ENCODE peak calls at places on chromosomes 7 and 10, in seven cellular contexts. One of them, this sample, is unnamed.

GRCh38 chr7:75842836-75843446 is 29.3 kb upstream of the CCL24 start:
- DNase-seq in heart left ventricle: no peak
- DNase-seq in H9: no peak
- DNase-seq in BJ: peak
- DNase-seq in transverse colon: no peak
- DNase-seq in AG04450: peak
- DNase-seq in endothelial cell: no peak
- DNase-seq in this sample: peak

GRCh38 chr7:11587814-11588213 is 244.2 kb downstream of the THSD7A start:
- DNase-seq in AG04450: no peak
- DNase-seq in H9: no peak
- DNase-seq in BJ: no peak
- DNase-seq in endothelial cell: no peak
- DNase-seq in transverse colon: no peak
- DNase-seq in heart left ventricle: no peak
- DNase-seq in this sample: no peak

GRCh38 chr10:71040890-71041590 is 152.7 kb upstream of the PCBD1 start:
- DNase-seq in heart left ventricle: no peak
- DNase-seq in endothelial cell: no peak
- DNase-seq in H9: no peak
- DNase-seq in BJ: no peak
- DNase-seq in transverse colon: no peak
- DNase-seq in AG04450: no peak
- DNase-seq in this sample: no peak

GRCh38 chr7:25009271-25009670 is 29.3 kb upstream of the OSBPL3 start:
- DNase-seq in AG04450: peak
- DNase-seq in H9: no peak
- DNase-seq in endothelial cell: no peak
- DNase-seq in transverse colon: no peak
- DNase-seq in heart left ventricle: no peak
- DNase-seq in BJ: peak
- DNase-seq in this sample: no peak

GRCh38 chr7:36865019-36865418 is 140.7 kb upstream of the AOAH start:
- DNase-seq in transverse colon: no peak
- DNase-seq in H9: no peak
- DNase-seq in BJ: no peak
- DNase-seq in AG04450: no peak
- DNase-seq in heart left ventricle: no peak
- DNase-seq in endothelial cell: no peak
- DNase-seq in this sample: no peak

GRCh38 chr7:100152404-100152803 is 3.7 kb downstream of the LAMTOR4 start:
- DNase-seq in heart left ventricle: no peak
- DNase-seq in AG04450: no peak
- DNase-seq in BJ: no peak
- DNase-seq in H9: no peak
- DNase-seq in endothelial cell: no peak
- DNase-seq in transverse colon: no peak
- DNase-seq in this sample: peak

GRCh38 chr7:135210818-135211178 is 528 bp downstream of the WDR91 start:
- DNase-seq in heart left ventricle: no peak
- DNase-seq in AG04450: no peak
- DNase-seq in transverse colon: no peak
- DNase-seq in endothelial cell: no peak
- DNase-seq in BJ: no peak
- DNase-seq in H9: no peak
- DNase-seq in this sample: no peak

GRCh38 chr10:86756511-86757109 is at the start of gene BMPR1A:
- DNase-seq in AG04450: peak
- DNase-seq in BJ: no peak
- DNase-seq in H9: peak
- DNase-seq in heart left ventricle: peak
- DNase-seq in endothelial cell: no peak
- DNase-seq in transverse colon: no peak
- DNase-seq in this sample: no peak

GRCh38 chr10:33196710-33197406 is 137.6 kb downstream of the NRP1 start:
- DNase-seq in AG04450: no peak
- DNase-seq in endothelial cell: no peak
- DNase-seq in BJ: no peak
- DNase-seq in H9: no peak
- DNase-seq in heart left ventricle: no peak
- DNase-seq in transverse colon: peak
- DNase-seq in this sample: no peak

GRCh38 chr7:134701272-134701671 is 54.6 kb downstream of the BPGM start:
- DNase-seq in endothelial cell: no peak
- DNase-seq in AG04450: no peak
- DNase-seq in BJ: no peak
- DNase-seq in H9: no peak
- DNase-seq in transverse colon: no peak
- DNase-seq in heart left ventricle: no peak
- DNase-seq in this sample: peak

GRCh38 chr7:119545118-119545517 is 727.9 kb upstream of the KCND2 start:
- DNase-seq in H9: no peak
- DNase-seq in heart left ventricle: no peak
- DNase-seq in AG04450: peak
- DNase-seq in transverse colon: no peak
- DNase-seq in BJ: no peak
- DNase-seq in endothelial cell: no peak
- DNase-seq in this sample: no peak

GRCh38 chr7:17682586-17682985 is 257.7 kb downstream of the SNX13 start:
- DNase-seq in heart left ventricle: no peak
- DNase-seq in H9: no peak
- DNase-seq in endothelial cell: no peak
- DNase-seq in transverse colon: no peak
- DNase-seq in BJ: no peak
- DNase-seq in AG04450: no peak
- DNase-seq in this sample: no peak

GRCh38 chr10:43060291-43060690 is 16.6 kb upstream of the RET start:
- DNase-seq in BJ: no peak
- DNase-seq in transverse colon: peak
- DNase-seq in H9: no peak
- DNase-seq in AG04450: no peak
- DNase-seq in endothelial cell: no peak
- DNase-seq in heart left ventricle: peak
- DNase-seq in this sample: no peak

GRCh38 chr7:38630720-38631673 is at the start of gene AMPH:
- DNase-seq in H9: peak
- DNase-seq in transverse colon: peak
- DNase-seq in heart left ventricle: peak
- DNase-seq in BJ: peak
- DNase-seq in AG04450: peak
- DNase-seq in endothelial cell: peak
- DNase-seq in this sample: no peak

GRCh38 chr10:48896756-48897437 is 42.7 kb downstream of the LRRC18 start:
- DNase-seq in transverse colon: no peak
- DNase-seq in H9: no peak
- DNase-seq in heart left ventricle: no peak
- DNase-seq in endothelial cell: no peak
- DNase-seq in AG04450: no peak
- DNase-seq in BJ: no peak
- DNase-seq in this sample: no peak

GRCh38 chr7:45033261-45033930 is 33.4 kb downstream of the CCM2 start:
- DNase-seq in endothelial cell: no peak
- DNase-seq in BJ: no peak
- DNase-seq in H9: no peak
- DNase-seq in transverse colon: no peak
- DNase-seq in AG04450: no peak
- DNase-seq in heart left ventricle: no peak
- DNase-seq in this sample: no peak

GRCh38 chr10:31280972-31281371 is 38.0 kb upstream of the ZEB1 start:
- DNase-seq in BJ: no peak
- DNase-seq in heart left ventricle: no peak
- DNase-seq in H9: no peak
- DNase-seq in endothelial cell: no peak
- DNase-seq in AG04450: no peak
- DNase-seq in transverse colon: no peak
- DNase-seq in this sample: no peak

GRCh38 chr7:50355817-50356178 is 51.3 kb downstream of the IKZF1 start:
- DNase-seq in heart left ventricle: peak
- DNase-seq in transverse colon: no peak
- DNase-seq in BJ: no peak
- DNase-seq in endothelial cell: peak
- DNase-seq in AG04450: no peak
- DNase-seq in H9: no peak
- DNase-seq in this sample: no peak

GRCh38 chr10:78165617-78166016 is 132.0 kb downstream of the RPS24 start:
- DNase-seq in transverse colon: no peak
- DNase-seq in BJ: no peak
- DNase-seq in H9: peak
- DNase-seq in heart left ventricle: no peak
- DNase-seq in endothelial cell: peak
- DNase-seq in AG04450: no peak
- DNase-seq in this sample: no peak

GRCh38 chr7:29281782-29282541 is 87.4 kb downstream of the CHN2 start:
- DNase-seq in endothelial cell: no peak
- DNase-seq in transverse colon: no peak
- DNase-seq in H9: no peak
- DNase-seq in AG04450: no peak
- DNase-seq in heart left ventricle: peak
- DNase-seq in BJ: no peak
- DNase-seq in this sample: no peak

GRCh38 chr7:43647772-43648643 is 65.1 kb downstream of the STK17A start:
- DNase-seq in endothelial cell: peak
- DNase-seq in H9: no peak
- DNase-seq in heart left ventricle: peak
- DNase-seq in transverse colon: peak
- DNase-seq in AG04450: peak
- DNase-seq in BJ: peak
- DNase-seq in this sample: peak

GRCh38 chr7:155953781-155954549 is 141.7 kb upstream of the SHH start:
- DNase-seq in BJ: no peak
- DNase-seq in H9: no peak
- DNase-seq in transverse colon: no peak
- DNase-seq in AG04450: no peak
- DNase-seq in heart left ventricle: no peak
- DNase-seq in endothelial cell: no peak
- DNase-seq in this sample: no peak
- TF ChIP-seq CTCF in BJ: no peak
- TF ChIP-seq CTCF in H9: peak
- TF ChIP-seq CTCF in transverse colon: no peak
- TF ChIP-seq CTCF in AG04450: no peak
- TF ChIP-seq CTCF in heart left ventricle: no peak
- TF ChIP-seq CTCF in endothelial cell: no peak
- TF ChIP-seq CTCF in this sample: no peak

GRCh38 chr10:59383436-59383835 is 21.1 kb upstream of the FAM13C start:
- DNase-seq in AG04450: no peak
- DNase-seq in endothelial cell: no peak
- DNase-seq in transverse colon: no peak
- DNase-seq in heart left ventricle: no peak
- DNase-seq in H9: no peak
- DNase-seq in BJ: no peak
- DNase-seq in this sample: no peak
- TF ChIP-seq CTCF in AG04450: no peak
- TF ChIP-seq CTCF in endothelial cell: no peak
- TF ChIP-seq CTCF in transverse colon: no peak
- TF ChIP-seq CTCF in heart left ventricle: no peak
- TF ChIP-seq CTCF in H9: no peak
- TF ChIP-seq CTCF in BJ: no peak
- TF ChIP-seq CTCF in this sample: no peak

GRCh38 chr7:140397784-140398750 is at the start of gene SLC37A3:
- DNase-seq in AG04450: peak
- DNase-seq in BJ: no peak
- DNase-seq in transverse colon: peak
- DNase-seq in H9: peak
- DNase-seq in heart left ventricle: peak
- DNase-seq in endothelial cell: peak
- DNase-seq in this sample: peak
- TF ChIP-seq CTCF in AG04450: peak
- TF ChIP-seq CTCF in BJ: no peak
- TF ChIP-seq CTCF in transverse colon: peak
- TF ChIP-seq CTCF in H9: no peak
- TF ChIP-seq CTCF in heart left ventricle: no peak
- TF ChIP-seq CTCF in endothelial cell: no peak
- TF ChIP-seq CTCF in this sample: no peak

DNA sequence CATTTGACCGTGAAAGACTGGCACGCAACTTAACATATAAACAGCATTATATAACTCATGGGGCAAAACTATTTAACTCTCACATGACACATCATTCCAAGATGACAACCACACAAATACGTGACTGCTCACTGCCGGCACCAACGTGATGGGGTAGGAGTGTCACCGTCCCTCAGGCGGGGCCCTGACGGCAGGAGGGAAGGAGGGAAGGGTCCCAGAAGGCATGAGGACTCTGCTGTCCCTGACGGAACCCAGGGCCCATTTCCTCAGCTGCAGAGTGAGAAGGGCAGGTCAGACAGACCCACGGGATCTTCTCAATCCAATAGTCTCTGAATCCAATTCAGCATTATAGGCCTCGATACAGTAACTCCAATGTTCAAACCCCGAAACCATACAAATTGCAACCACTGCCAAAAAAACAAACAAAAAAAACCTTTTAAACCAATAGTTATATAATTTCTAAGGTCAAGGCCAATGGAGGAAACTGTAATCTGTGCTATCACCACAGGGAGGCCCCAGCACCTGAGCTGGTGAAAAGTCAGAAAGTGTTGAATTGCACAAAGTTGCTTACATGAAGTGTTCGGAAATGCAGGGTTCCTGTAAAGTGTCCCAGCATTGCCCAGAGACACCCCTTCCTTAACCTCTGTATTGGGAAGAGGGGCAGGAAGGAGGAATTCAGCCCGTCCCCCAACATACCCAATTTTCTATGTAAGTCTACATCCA is 137.4 kb downstream of the TNS3 start:
- DNase-seq in heart left ventricle: no peak
- DNase-seq in AG04450: no peak
- DNase-seq in H9: no peak
- DNase-seq in BJ: no peak
- DNase-seq in endothelial cell: no peak
- DNase-seq in transverse colon: peak
- DNase-seq in this sample: peak
- TF ChIP-seq CTCF in heart left ventricle: peak
- TF ChIP-seq CTCF in AG04450: peak
- TF ChIP-seq CTCF in H9: peak
- TF ChIP-seq CTCF in BJ: peak
- TF ChIP-seq CTCF in endothelial cell: peak
- TF ChIP-seq CTCF in transverse colon: peak
- TF ChIP-seq CTCF in this sample: peak

GRCh38 chr7:89775459-89775858 is 378.8 kb upstream of the STEAP1 start:
- DNase-seq in BJ: no peak
- DNase-seq in endothelial cell: no peak
- DNase-seq in AG04450: no peak
- DNase-seq in transverse colon: no peak
- DNase-seq in heart left ventricle: no peak
- DNase-seq in H9: no peak
- DNase-seq in this sample: no peak
- TF ChIP-seq CTCF in BJ: no peak
- TF ChIP-seq CTCF in endothelial cell: no peak
- TF ChIP-seq CTCF in AG04450: no peak
- TF ChIP-seq CTCF in transverse colon: no peak
- TF ChIP-seq CTCF in heart left ventricle: no peak
- TF ChIP-seq CTCF in H9: no peak
- TF ChIP-seq CTCF in this sample: no peak

GRCh38 chr10:23291551-23292334 is 52.9 kb downstream of the C10orf67 start:
- DNase-seq in endothelial cell: no peak
- DNase-seq in heart left ventricle: no peak
- DNase-seq in H9: no peak
- DNase-seq in BJ: no peak
- DNase-seq in AG04450: no peak
- DNase-seq in transverse colon: no peak
- DNase-seq in this sample: no peak
- TF ChIP-seq CTCF in endothelial cell: no peak
- TF ChIP-seq CTCF in heart left ventricle: no peak
- TF ChIP-seq CTCF in H9: no peak
- TF ChIP-seq CTCF in BJ: no peak
- TF ChIP-seq CTCF in AG04450: no peak
- TF ChIP-seq CTCF in transverse colon: no peak
- TF ChIP-seq CTCF in this sample: no peak

This sample was measured in OCI-LY7.